ENCODE peak calls at places on chromosomes 6 and 20, in six cellular contexts. E is GDM1, Z is Right ventricle myocardium superior, N is GM04503, J is ACHN, W is HFFc6. M is an unnamed sample.

GRCh38 chr6:52605610-52606185 is 28.8 kb upstream of the TRAM2 start:
- DNase-seq in Z (no peak), W (no peak), E (no peak), J (no peak), N (no peak), M (no peak)

GRCh38 chr6:12296255-12296573 is 6.1 kb downstream of the EDN1 start:
- DNase-seq in Z (no peak), E (no peak), J (peak), N (peak), W (peak), M (no peak)

GRCh38 chr6:79134699-79135474 is 56.8 kb upstream of the PHIP start:
- DNase-seq in J (no peak), E (no peak), W (no peak), N (no peak), Z (no peak), M (no peak)

GRCh38 chr20:61453219-61453618 is 201.2 kb downstream of the CDH4 start:
- DNase-seq in Z (no peak), N (no peak), E (no peak), J (no peak), W (no peak), M (no peak)

GRCh38 chr6:15907914-15908518 is 220.9 kb upstream of the MYLIP start:
- DNase-seq in W (no peak), J (no peak), Z (no peak), N (no peak), E (no peak), M (no peak)

GRCh38 chr6:45591306-45591705 is 213.6 kb upstream of the SUPT3H start:
- DNase-seq in W (no peak), N (no peak), Z (no peak), J (peak), E (no peak), M (no peak)

GRCh38 chr6:170305772-170306323 is 710 bp upstream of the FAM120B start:
- DNase-seq in E (no peak), J (no peak), Z (no peak), W (no peak), N (no peak), M (no peak)

GRCh38 chr20:38117635-38118034 is 47.4 kb downstream of the TGM2 start:
- DNase-seq in W (peak), E (no peak), Z (no peak), J (peak), N (peak), M (no peak)

GRCh38 chr6:149032599-149033405 is 284.7 kb upstream of the TAB2 start:
- DNase-seq in W (peak), E (no peak), N (peak), J (peak), Z (no peak), M (no peak)

GRCh38 chr20:19254086-19254821 is 41.8 kb downstream of the SLC24A3 start:
- DNase-seq in E (no peak), Z (no peak), N (no peak), W (peak), J (no peak), M (no peak)

GRCh38 chr6:33781105-33781975 is 7.6 kb downstream of the LEMD2 start:
- DNase-seq in N (no peak), E (no peak), Z (no peak), W (peak), J (peak), M (peak)

GRCh38 chr20:16714242-16714641 is 15.6 kb upstream of the SNRPB2 start:
- DNase-seq in N (no peak), E (no peak), Z (no peak), W (no peak), J (no peak), M (no peak)

GRCh38 chr6:131251593-131252204 is 116.4 kb downstream of the AKAP7 start:
- DNase-seq in J (no peak), W (no peak), Z (no peak), E (no peak), N (no peak), M (no peak)

GRCh38 chr6:157725836-157726235 is 97.2 kb upstream of the SNX9 start:
- DNase-seq in W (no peak), E (no peak), N (no peak), J (no peak), Z (no peak), M (no peak)

GRCh38 chr20:33789109-33789857 is 21.9 kb upstream of the CHMP4B start:
- DNase-seq in N (peak), J (peak), Z (no peak), E (no peak), W (peak), M (peak)

GRCh38 chr6:15413558-15414257 is 167.8 kb downstream of the JARID2 start:
- DNase-seq in E (no peak), N (no peak), Z (no peak), J (no peak), W (no peak), M (no peak)

GRCh38 chr20:431012-431904 is 23.2 kb downstream of the RBCK1 start:
- DNase-seq in J (peak), W (peak), Z (peak), N (no peak), E (peak), M (peak)

GRCh38 chr20:14453259-14453658 is 115.8 kb upstream of the FLRT3 start:
- DNase-seq in J (no peak), E (no peak), W (no peak), N (no peak), Z (no peak), M (no peak)

GRCh38 chr20:18783385-18783959 is 30.1 kb upstream of the SCP2D1 start:
- DNase-seq in E (no peak), W (no peak), Z (no peak), J (no peak), N (no peak), M (no peak)

GRCh38 chr20:58310291-58310782 is 822 bp downstream of the RAB22A start:
- DNase-seq in Z (no peak), N (no peak), E (no peak), W (peak), J (peak), M (no peak)

GRCh38 chr6:106513813-106514212 is 115.5 kb downstream of the RTN4IP1 start:
- DNase-seq in N (no peak), J (no peak), W (no peak), Z (no peak), E (no peak), M (no peak)

GRCh38 chr6:118739976-118740771 is 88.8 kb upstream of the CEP85L start:
- DNase-seq in Z (no peak), E (no peak), N (no peak), W (peak), J (no peak), M (no peak)

GRCh38 chr6:144289006-144289405 is 3.9 kb downstream of the UTRN start:
- DNase-seq in Z (no peak), E (no peak), N (no peak), W (no peak), J (no peak), M (no peak)

GRCh38 chr20:51334609-51335008 is 207.9 kb downstream of the NFATC2 start:
- DNase-seq in W (no peak), Z (no peak), N (no peak), E (no peak), J (no peak), M (no peak)

GRCh38 chr6:48641544-48641943 is 530.5 kb upstream of the PTCHD4 start:
- DNase-seq in E (no peak), N (peak), W (peak), Z (no peak), J (no peak), M (no peak)

GRCh38 chr6:138480279-138480949 is 18.9 kb downstream of the NHSL1 start:
- DNase-seq in W (no peak), Z (no peak), N (no peak), E (no peak), J (no peak), M (no peak)

GRCh38 chr6:125154184-125155135 is 887 bp downstream of the TPD52L1 start:
- DNase-seq in E (no peak), Z (peak), W (no peak), N (no peak), J (peak), M (peak)

GRCh38 chr20:1302578-1303541 is 26.1 kb downstream of the SDCBP2 start:
- DNase-seq in Z (no peak), J (peak), W (no peak), N (no peak), E (no peak), M (no peak)

GRCh38 chr6:156175971-156176421 is 601.2 kb upstream of the ARID1B start:
- DNase-seq in N (no peak), W (no peak), J (peak), Z (peak), E (no peak), M (peak)

GRCh38 chr20:43536817-43537440 is 21.9 kb upstream of the SGK2 start:
- DNase-seq in E (no peak), Z (no peak), W (peak), N (no peak), J (no peak), M (no peak)

GRCh38 chr6:82337688-82338257 is 25.8 kb upstream of the TPBG start:
- DNase-seq in N (no peak), Z (no peak), J (no peak), E (no peak), W (no peak), M (no peak)

GRCh38 chr6:14747881-14748520 is 497.9 kb upstream of the JARID2 start:
- DNase-seq in N (peak), Z (no peak), E (no peak), J (no peak), W (no peak), M (no peak)

GRCh38 chr6:143160439-143161220 is 99.9 kb downstream of the AIG1 start:
- DNase-seq in E (no peak), W (no peak), J (peak), Z (no peak), N (no peak), M (no peak)

M was measured in heart left ventricle.